ENCODE peak calls at places on chromosomes 6 and 20, in four cellular contexts. F, A, L and T are unnamed samples.

GRCh38 chr20:18267815-18268214 is 20.5 kb upstream of the ZNF133 start:
- DNase-seq in F (no peak), A (no peak), L (no peak), T (no peak)

GRCh38 chr20:4160761-4161305 is 145.5 kb upstream of the RNF24 start:
- DNase-seq in F (no peak), A (no peak), L (no peak), T (no peak)

GRCh38 chr6:132115714-132116366 is 164.7 kb upstream of the CCN2 start:
- DNase-seq in A (no peak), F (no peak), L (no peak), T (no peak)

GRCh38 chr6:11222385-11223277 is 9.8 kb downstream of the NEDD9 start:
- DNase-seq in A (no peak), F (no peak), L (no peak), T (no peak)

GRCh38 chr20:46811328-46812084 is 83.1 kb upstream of the EYA2 start:
- DNase-seq in F (no peak), L (no peak), A (no peak), T (no peak)

GRCh38 chr20:6908673-6909072 is 141.2 kb downstream of the BMP2 start:
- DNase-seq in L (no peak), A (no peak), F (no peak), T (no peak)

GRCh38 chr6:39543117-39543516 is 182.1 kb downstream of the KIF6 start:
- DNase-seq in A (no peak), F (no peak), L (no peak), T (no peak)

GRCh38 chr6:36442671-36443497 is at the start of the genes KCTD20 and PXT1:
- DNase-seq in A (peak), F (peak), L (peak), T (peak)

GRCh38 chr20:5402903-5403531 is 86.3 kb upstream of the PROKR2 start:
- DNase-seq in F (peak), A (peak), L (peak), T (no peak)
- TF ChIP-seq CTCF in F (peak), A (peak), L (no peak), T (peak)

DNA sequence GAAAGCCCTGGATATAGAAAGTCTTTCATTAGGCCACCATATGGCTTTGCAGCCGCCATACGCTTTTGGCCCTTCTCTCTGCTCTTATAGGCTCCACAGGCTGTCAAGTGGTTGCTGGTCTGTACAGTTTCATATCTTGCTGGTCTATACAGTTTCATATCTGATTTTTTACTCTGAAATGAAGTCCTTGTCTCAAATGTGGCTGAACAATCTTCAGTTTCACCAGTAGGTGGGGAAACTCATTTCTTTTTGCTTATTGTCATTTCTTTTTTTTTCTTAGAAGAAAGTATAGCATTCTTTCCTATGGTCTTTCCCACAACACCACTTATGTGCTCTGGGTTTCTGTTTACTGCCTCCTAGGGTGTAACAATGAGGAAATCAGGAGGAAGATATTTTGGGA is 771.4 kb upstream of the MMS22L start:
- DNase-seq in L (no peak), F (no peak), A (no peak), T (no peak)
- TF ChIP-seq CTCF in L (no peak), F (no peak), A (no peak), T (peak)

DNA sequence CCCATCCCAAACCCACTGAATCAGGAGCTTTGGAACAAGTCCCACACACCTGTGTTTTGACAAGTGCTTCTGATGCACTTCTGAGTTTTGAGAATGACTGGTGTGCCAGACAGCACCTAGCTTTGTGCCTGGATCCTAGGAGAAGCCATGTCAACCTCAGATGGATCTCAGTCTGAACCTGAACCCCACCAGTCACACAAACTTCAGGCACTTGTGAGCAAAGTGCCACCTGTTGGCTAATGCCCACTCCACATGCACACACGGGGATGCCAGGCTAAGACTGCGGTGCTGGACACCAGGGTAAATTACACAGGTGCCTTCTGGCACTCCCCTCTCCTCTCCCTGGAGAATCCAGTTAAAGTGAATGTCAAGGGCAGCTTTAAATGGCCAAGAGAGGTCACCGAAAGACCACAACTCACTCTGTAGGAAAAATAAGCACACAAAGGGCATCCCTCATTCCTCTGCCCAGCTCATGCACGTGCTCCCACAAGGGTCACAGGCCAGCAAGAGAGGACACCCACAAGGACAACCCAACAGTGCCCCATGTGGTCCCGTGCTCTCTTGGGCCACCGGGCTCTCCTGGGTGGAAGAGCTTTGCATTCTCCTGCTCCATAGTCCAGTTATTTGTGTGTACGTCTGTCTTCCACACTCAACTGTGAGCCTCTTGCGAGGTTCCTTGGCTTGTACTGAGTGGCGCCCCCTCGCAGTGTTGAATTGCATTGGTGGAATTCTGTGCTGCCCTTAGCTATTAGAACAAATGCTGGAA is 45.6 kb downstream of the TAF8 start:
- DNase-seq in L (no peak), A (no peak), F (no peak), T (no peak)
- TF ChIP-seq CTCF in L (no peak), A (no peak), F (no peak), T (no peak)

DNA sequence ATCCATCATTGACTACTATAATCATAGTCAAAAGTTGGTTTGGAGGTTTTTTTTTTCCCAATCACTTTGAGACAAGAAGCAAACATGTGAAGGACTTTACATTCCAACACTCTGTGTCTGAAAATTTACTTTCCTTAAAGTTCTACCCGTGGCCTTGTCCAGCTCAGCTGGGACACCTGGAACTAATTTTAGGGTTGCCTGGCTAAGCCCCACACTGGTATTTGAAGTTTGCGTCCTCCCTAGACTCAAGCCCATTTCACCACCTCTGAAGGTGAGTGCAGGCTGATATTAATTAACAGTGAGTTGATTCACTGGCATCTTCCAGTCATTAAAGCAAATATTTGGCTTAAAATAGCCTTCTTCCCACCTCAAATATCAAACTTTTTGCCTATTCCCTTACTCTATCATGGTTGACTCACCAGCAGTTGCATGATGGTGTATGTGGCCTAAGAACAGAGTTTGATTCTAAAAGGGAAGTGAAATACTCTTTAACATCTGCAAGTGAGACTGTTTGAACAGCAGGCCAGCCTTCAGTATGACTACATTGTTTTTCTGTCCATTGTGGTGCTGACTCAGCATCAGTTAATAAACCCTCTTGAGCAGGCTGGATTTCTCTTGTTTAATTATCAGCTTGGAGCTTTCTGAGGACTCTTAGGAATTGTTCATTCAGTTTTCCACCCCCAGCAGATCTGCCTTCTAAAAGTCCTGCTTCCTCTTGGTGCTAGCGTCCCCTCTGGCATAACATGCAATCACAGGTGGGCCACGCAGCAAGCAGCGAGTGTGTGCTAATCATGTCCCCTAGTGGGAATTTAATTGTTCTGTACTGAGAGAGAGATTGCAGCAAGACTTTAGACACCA is 1.8 kb upstream of the PRDM1 start:
- DNase-seq in A (peak), L (peak), F (peak), T (no peak)
- TF ChIP-seq CTCF in A (peak), L (peak), F (peak), T (no peak)

GRCh38 chr6:19772891-19773290 is 64.3 kb upstream of the ID4 start:
- DNase-seq in L (no peak), A (no peak), F (no peak), T (no peak)
- TF ChIP-seq CTCF in L (no peak), A (no peak), F (no peak), T (peak)

GRCh38 chr6:27234576-27234975 is 12.9 kb upstream of the PRSS16 start:
- DNase-seq in L (no peak), F (no peak), A (no peak), T (no peak)

GRCh38 chr6:27239258-27239657 is 8.2 kb upstream of the PRSS16 start:
- DNase-seq in A (no peak), L (no peak), F (no peak), T (no peak)

GRCh38 chr6:27237089-27237723 is 10.3 kb upstream of the PRSS16 start:
- DNase-seq in A (no peak), L (peak), F (peak), T (no peak)

GRCh38 chr6:27241443-27241842 is 6.1 kb upstream of the PRSS16 start:
- DNase-seq in A (no peak), F (no peak), L (no peak), T (no peak)

GRCh38 chr6:27238010-27238983 is 9.2 kb upstream of the PRSS16 start:
- DNase-seq in L (peak), F (no peak), A (no peak), T (peak)
- TF ChIP-seq CTCF in L (no peak), F (no peak), A (peak), T (no peak)

DNA sequence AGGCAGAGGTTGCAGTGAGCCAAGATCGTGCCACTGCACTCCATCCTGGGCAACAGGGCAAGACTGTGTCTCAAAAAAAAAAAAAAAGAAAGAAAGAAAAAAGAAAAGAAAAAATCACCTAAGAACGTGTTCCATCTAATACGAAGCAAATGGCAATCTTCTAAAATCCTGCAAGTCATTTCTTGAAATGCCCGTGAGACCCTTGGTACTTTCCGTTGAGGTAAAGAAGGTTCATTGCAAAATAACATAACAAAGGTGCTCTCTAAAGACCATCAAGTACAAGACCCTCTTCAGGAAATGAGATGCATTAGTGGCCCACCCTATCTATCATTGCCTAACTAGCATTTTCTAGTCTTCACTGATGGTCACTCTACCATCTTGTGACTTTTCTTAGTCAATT is 14.1 kb downstream of the MBOAT1 start:
- DNase-seq in L (no peak), F (no peak), A (no peak), T (no peak)
- TF ChIP-seq CTCF in L (no peak), F (no peak), A (no peak), T (no peak)

GRCh38 chr6:17011985-17012384 is 89.9 kb upstream of the STMND1 start:
- DNase-seq in L (no peak), F (no peak), A (no peak), T (no peak)

GRCh38 chr6:17015551-17016381 is 86.1 kb upstream of the STMND1 start:
- DNase-seq in L (peak), F (no peak), A (no peak), T (no peak)

GRCh38 chr6:17013701-17014100 is 88.1 kb upstream of the STMND1 start:
- DNase-seq in A (no peak), L (no peak), F (no peak), T (no peak)

GRCh38 chr6:17015144-17015543 is 86.7 kb upstream of the STMND1 start:
- DNase-seq in A (no peak), L (no peak), F (peak), T (no peak)

DNA sequence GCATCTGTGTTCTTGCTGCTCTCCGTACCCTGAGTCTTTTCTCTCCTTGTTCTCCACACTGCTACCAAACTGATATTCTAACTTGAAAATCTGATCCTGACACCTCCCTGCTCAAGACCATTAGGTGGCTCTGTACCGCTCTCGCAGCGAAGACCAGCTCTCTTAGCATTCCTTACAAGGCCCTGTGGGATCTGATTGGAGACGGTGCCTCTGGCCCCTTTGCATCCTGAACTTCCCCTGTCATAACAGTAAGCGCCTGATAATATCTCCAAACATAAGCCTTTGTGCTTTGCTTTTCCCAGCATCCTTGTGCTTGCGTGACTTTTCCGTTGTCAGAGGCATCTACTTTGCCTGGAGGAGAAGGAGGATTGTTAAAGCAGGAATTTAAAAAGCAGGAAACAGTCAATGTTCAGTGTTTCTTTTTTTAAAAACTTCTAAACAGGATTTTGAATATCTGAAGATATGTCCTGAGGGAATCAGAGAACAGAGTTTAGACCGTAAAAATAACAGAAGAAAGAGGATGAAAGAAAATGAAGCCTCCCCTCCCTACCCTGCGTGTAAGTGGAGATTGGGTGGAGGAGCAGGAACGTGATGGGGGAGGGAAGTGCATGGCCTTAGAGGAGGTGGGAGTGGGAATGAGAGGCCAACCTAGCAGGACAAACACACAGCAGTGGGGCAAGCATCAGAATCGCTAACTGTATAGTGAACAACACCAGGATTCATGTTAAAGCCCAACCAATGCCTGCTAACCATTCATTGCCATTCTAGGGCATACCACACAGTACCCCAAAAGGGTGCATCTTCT is 89.2 kb upstream of the STMND1 start:
- DNase-seq in A (no peak), L (no peak), F (no peak), T (no peak)
- TF ChIP-seq CTCF in A (no peak), L (no peak), F (no peak), T (no peak)